ENCODE peak calls at places on chromosome 13, in ten cellular contexts. T is coronary artery; P is brain microvascular endothelial cell; I is cardiac muscle cell; R is thoracic aorta; J is neuronal stem cell; L is upper lobe of right lung; U is fibroblast of lung; E is CD8-positive, alpha-beta memory T cell; W is IMR-90. M is an unnamed sample.

GRCh38 chr13:48733739-48734329 is 80.1 kb downstream of the CYSLTR2 start:
- DNase-seq in P (no peak), R (no peak), I (peak; percentile 25), J (no peak), W (no peak), U (no peak), E (no peak), L (no peak), T (no peak), M (no peak)

GRCh38 chr13:82634946-82635345 is 1247.3 kb downstream of the SLITRK1 start:
- DNase-seq in P (no peak), U (peak; percentile 23), W (peak; percentile 16), R (no peak), I (no peak), J (no peak), T (no peak), E (no peak), L (no peak), M (no peak)

GRCh38 chr13:101612736-101613135 is 160.3 kb downstream of the ITGBL1 start:
- DNase-seq in T (no peak), J (no peak), I (no peak), R (no peak), E (no peak), U (no peak), L (no peak), P (peak; percentile 34), W (no peak), M (no peak)

GRCh38 chr13:48949566-48950506 is 25.9 kb upstream of the FNDC3A start:
- DNase-seq in L (no peak), P (no peak), T (no peak), J (no peak), R (no peak), W (no peak), E (no peak), U (no peak), I (peak; percentile 4), M (no peak)

GRCh38 chr13:32528358-32528757 is 10.2 kb downstream of the N4BP2L2 start:
- DNase-seq in L (no peak), E (no peak), R (no peak), U (peak; percentile 46), I (peak; percentile 30), J (no peak), P (no peak), T (no peak), W (peak; percentile 8), M (no peak)

GRCh38 chr13:32246468-32246867 is 68.7 kb downstream of the ZAR1L start:
- DNase-seq in J (peak; percentile 60), U (peak; percentile 76), R (no peak), I (peak; percentile 86), L (no peak), E (no peak), T (no peak), W (peak; percentile 76), P (peak; percentile 71), M (no peak)

GRCh38 chr13:37868691-37869505 is 674 bp downstream of the TRPC4 start:
- DNase-seq in U (peak; percentile 39), I (peak; percentile 72), R (no peak), T (no peak), P (peak; percentile 46), L (no peak), E (no peak), J (peak; percentile 31), W (peak; percentile 50), M (no peak)

GRCh38 chr13:99352351-99353271 is 45.4 kb upstream of the GPR183 start:
- DNase-seq in T (no peak), R (no peak), L (no peak), U (no peak), I (no peak), P (no peak), W (no peak), J (no peak), E (no peak), M (no peak)

GRCh38 chr13:103164239-103164638 is 98.0 kb upstream of the SLC10A2 start:
- DNase-seq in U (no peak), E (no peak), P (no peak), R (no peak), W (no peak), J (no peak), I (no peak), T (no peak), L (no peak), M (no peak)

GRCh38 chr13:92775631-92776030 is 451.0 kb upstream of the GPC6 start:
- DNase-seq in P (no peak), R (no peak), W (no peak), U (no peak), T (no peak), I (no peak), L (no peak), J (no peak), E (no peak), M (no peak)

GRCh38 chr13:42417624-42418023 is 145.7 kb downstream of the AKAP11 start:
- DNase-seq in U (no peak), R (no peak), E (no peak), T (no peak), I (no peak), L (no peak), W (no peak), P (no peak), J (no peak), M (no peak)

GRCh38 chr13:87661471-87661870 is 9.7 kb upstream of the SLITRK5 start:
- DNase-seq in U (peak; percentile 88), T (no peak), P (no peak), W (peak; percentile 4), I (no peak), L (no peak), J (no peak), E (no peak), R (no peak), M (no peak)

GRCh38 chr13:99442273-99442895 is 58.9 kb upstream of the TM9SF2 start:
- DNase-seq in J (peak; percentile 32), U (peak; percentile 62), L (no peak), E (peak; percentile 47), R (no peak), I (peak; percentile 68), W (peak; percentile 45), P (peak; percentile 39), T (no peak), M (no peak)

GRCh38 chr13:49926019-49926418 is 10.1 kb downstream of the SPRYD7 start:
- DNase-seq in L (no peak), W (no peak), J (no peak), R (no peak), U (no peak), E (no peak), T (no peak), P (no peak), I (no peak), M (no peak)

DNA sequence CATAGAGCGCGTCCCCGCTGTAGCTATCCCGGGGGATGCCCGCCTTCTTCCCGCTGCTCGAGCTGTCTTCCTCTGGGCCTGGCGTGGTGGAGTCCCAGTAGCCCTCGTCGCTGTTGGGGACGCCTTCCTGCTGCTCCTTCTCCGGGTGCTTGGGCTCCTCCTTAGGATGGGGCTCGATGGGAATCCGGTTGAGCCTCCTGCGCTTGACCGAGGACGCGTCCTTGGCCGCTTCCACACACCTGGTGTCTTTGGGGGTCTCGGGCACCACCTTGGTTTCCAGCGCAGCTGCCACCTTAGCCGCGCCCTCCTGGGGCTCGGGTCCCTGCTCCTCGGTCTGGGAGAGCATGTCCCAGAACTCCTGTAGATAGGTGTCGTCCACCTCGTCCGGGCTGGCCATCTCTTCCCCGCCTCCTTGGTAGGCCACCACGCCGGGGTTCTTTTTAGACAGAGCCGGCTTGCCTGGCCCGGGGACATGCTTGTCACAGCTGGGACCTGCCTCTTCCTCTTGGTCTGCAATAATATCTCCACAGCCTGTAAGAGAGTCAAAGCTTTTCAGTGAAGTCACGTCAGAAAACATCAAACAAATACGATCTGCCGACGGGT is 2.0 kb downstream of the AMER2 start:
- DNase-seq in W (no peak), I (no peak), J (no peak), P (no peak), E (no peak), L (no peak), R (no peak), U (no peak), T (no peak), M (no peak)
- H3K27ac ChIP-seq in W (no peak overlapping the region), I (no peak overlapping the region), J (no peak overlapping the region), P (no peak overlapping the region), E (no peak overlapping the region), L (no peak overlapping the region), R (no peak overlapping the region), U (no peak overlapping the region), T (no peak overlapping the region), M (no peak overlapping the region)

DNA sequence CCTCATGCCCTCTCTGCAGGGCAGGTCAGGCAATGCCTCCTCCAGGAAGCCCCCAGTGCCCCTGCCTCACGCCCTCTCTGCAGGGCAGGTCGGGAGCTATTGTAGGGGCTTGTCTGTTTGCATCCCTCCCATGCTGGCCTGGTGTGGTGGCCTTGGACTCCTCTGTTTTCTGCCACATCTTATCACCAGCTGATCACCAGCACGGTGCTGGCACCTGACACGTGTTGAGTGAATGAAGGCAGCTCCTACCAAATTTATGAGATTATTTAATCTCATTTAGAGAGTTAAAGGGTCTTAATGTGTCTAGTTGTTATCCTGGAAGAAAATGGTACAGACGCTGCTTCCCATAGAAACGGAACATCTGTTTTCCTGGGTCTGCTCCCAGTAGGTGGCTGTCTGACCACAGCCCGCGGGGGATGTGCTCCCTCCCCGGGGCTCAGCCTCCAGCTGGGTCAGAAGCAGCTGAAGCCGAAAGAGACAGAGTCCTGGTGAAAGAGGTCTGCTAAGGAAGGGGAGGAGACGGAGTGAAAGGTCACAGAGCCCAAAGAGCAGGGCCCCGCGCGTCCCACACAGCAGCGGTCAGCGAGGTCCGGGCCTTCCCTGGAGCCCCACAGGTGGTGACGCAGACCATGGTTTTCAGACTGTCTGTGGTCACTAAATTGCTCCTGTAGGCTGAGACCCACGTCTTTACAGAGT is 51.7 kb upstream of the C13orf46 start:
- DNase-seq in P (peak; percentile 61), E (no peak), R (no peak), J (no peak), W (peak; percentile 78), T (no peak), U (peak; percentile 88), L (no peak), I (peak; percentile 88), M (no peak)
- H3K4me3 ChIP-seq in P (no peak overlapping the region), E (no peak overlapping the region), R (no peak overlapping the region), J (no peak overlapping the region), W (no peak overlapping the region), T (no peak overlapping the region), U (no peak overlapping the region), L (no peak overlapping the region), I (no peak overlapping the region), M (no peak overlapping the region)

DNA sequence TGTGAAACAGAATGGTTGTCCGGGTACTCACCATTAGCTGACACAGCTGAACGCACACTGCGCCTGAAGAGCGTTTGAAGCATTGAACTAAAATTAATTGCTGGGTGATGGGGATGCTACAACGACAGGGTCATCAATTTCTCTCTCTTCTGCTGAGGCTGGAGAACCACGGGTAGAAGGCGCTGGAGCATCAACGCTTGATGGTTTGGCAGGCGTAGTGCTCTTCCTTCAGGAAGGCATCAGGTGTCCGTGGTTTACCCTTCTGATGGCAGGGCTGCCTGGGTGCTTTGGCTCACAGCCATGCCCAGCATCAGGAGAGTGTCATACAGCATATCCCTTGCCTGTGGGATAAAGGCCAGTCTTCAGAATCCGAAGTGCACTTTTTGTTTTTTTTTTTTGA is 46.9 kb upstream of the UBE2L5 start:
- DNase-seq in L (no peak), E (no peak), J (no peak), U (no peak), R (no peak), I (no peak), P (no peak), W (no peak), T (no peak), M (no peak)
- H3K27ac ChIP-seq in L (no peak overlapping the region), E (no peak overlapping the region), J (no peak overlapping the region), U (no peak overlapping the region), R (no peak overlapping the region), I (no peak overlapping the region), P (no peak overlapping the region), W (no peak overlapping the region), T (no peak overlapping the region), M (peak overlapping the region; percentile 65)

GRCh38 chr13:85709072-85709471 is 90.1 kb downstream of the SLITRK6 start:
- DNase-seq in T (no peak), P (no peak), W (peak; percentile 41), I (peak; percentile 1), R (no peak), J (no peak), E (no peak), U (peak; percentile 70), L (no peak), M (no peak)
- H3K4me3 ChIP-seq in T (no peak overlapping the region), P (no peak overlapping the region), W (no peak overlapping the region), I (no peak overlapping the region), R (no peak overlapping the region), J (no peak overlapping the region), E (no peak overlapping the region), U (no peak overlapping the region), L (no peak overlapping the region), M (no peak overlapping the region)

M was measured in effector memory CD4-positive, alpha-beta T cell.